ENCODE peak calls at places on chromosomes 1 and 21, in six cellular contexts. One of them, this sample, is unnamed.

GRCh38 chr1:9382923-9383491 is 90.3 kb downstream of the SPSB1 start:
- DNase-seq in GM23338: no peak
- DNase-seq in HCT116: no peak
- DNase-seq in transverse colon: no peak
- DNase-seq in prostate gland: no peak
- DNase-seq in SK-N-MC: no peak
- DNase-seq in this sample: no peak

GRCh38 chr1:205074084-205074483 is 10.2 kb downstream of the TMEM81 start:
- DNase-seq in SK-N-MC: no peak
- DNase-seq in HCT116: no peak
- DNase-seq in GM23338: no peak
- DNase-seq in prostate gland: no peak
- DNase-seq in transverse colon: no peak
- DNase-seq in this sample: no peak

GRCh38 chr1:40563266-40563665 is 31.8 kb downstream of the ZNF684 start:
- DNase-seq in GM23338: no peak
- DNase-seq in prostate gland: no peak
- DNase-seq in HCT116: no peak
- DNase-seq in SK-N-MC: no peak
- DNase-seq in transverse colon: no peak
- DNase-seq in this sample: no peak

GRCh38 chr1:205983925-205984725 is 19.1 kb downstream of the RAB7B start:
- DNase-seq in GM23338: peak; percentile 86
- DNase-seq in prostate gland: peak; percentile 91
- DNase-seq in HCT116: peak; percentile 44
- DNase-seq in transverse colon: peak; percentile 46
- DNase-seq in SK-N-MC: no peak
- DNase-seq in this sample: no peak

GRCh38 chr1:86245566-86246190 is 89.1 kb upstream of the COL24A1 start:
- DNase-seq in GM23338: no peak
- DNase-seq in transverse colon: no peak
- DNase-seq in prostate gland: no peak
- DNase-seq in SK-N-MC: no peak
- DNase-seq in HCT116: no peak
- DNase-seq in this sample: no peak

GRCh38 chr21:40118527-40118926 is 251.3 kb downstream of the PCP4 start:
- DNase-seq in HCT116: no peak
- DNase-seq in GM23338: peak; percentile 12
- DNase-seq in prostate gland: no peak
- DNase-seq in SK-N-MC: no peak
- DNase-seq in transverse colon: no peak
- DNase-seq in this sample: no peak

GRCh38 chr1:201294876-201295275 is 11.6 kb downstream of the PKP1 start:
- DNase-seq in HCT116: no peak
- DNase-seq in transverse colon: no peak
- DNase-seq in GM23338: no peak
- DNase-seq in prostate gland: no peak
- DNase-seq in SK-N-MC: no peak
- DNase-seq in this sample: no peak

GRCh38 chr1:43147625-43148319 is 24.3 kb downstream of the EBNA1BP2 start:
- DNase-seq in HCT116: peak; percentile 26
- DNase-seq in transverse colon: peak; percentile 49
- DNase-seq in prostate gland: peak; percentile 86
- DNase-seq in SK-N-MC: peak; percentile 42
- DNase-seq in GM23338: peak; percentile 99
- DNase-seq in this sample: no peak

GRCh38 chr1:160579216-160579701 is at the start of gene CD84:
- DNase-seq in HCT116: no peak
- DNase-seq in prostate gland: no peak
- DNase-seq in GM23338: no peak
- DNase-seq in SK-N-MC: no peak
- DNase-seq in transverse colon: no peak
- DNase-seq in this sample: no peak

GRCh38 chr1:180854456-180854855 is 58.2 kb upstream of the KIAA1614 start:
- DNase-seq in HCT116: no peak
- DNase-seq in GM23338: no peak
- DNase-seq in prostate gland: no peak
- DNase-seq in SK-N-MC: no peak
- DNase-seq in transverse colon: no peak
- DNase-seq in this sample: no peak

GRCh38 chr1:43933386-43934278 is at the start of gene ARTN:
- DNase-seq in SK-N-MC: no peak
- DNase-seq in GM23338: peak; percentile 92
- DNase-seq in transverse colon: peak; percentile 63
- DNase-seq in HCT116: no peak
- DNase-seq in prostate gland: peak; percentile 59
- DNase-seq in this sample: no peak

GRCh38 chr21:39867198-39867650 is at the start of gene PCP4:
- DNase-seq in prostate gland: peak; percentile 58
- DNase-seq in GM23338: peak; percentile 96
- DNase-seq in transverse colon: peak; percentile 45
- DNase-seq in HCT116: peak; percentile 27
- DNase-seq in SK-N-MC: peak; percentile 3
- DNase-seq in this sample: no peak

GRCh38 chr1:178282949-178283367 is 189.1 kb downstream of the RASAL2 start:
- DNase-seq in transverse colon: no peak
- DNase-seq in SK-N-MC: no peak
- DNase-seq in GM23338: peak; percentile 56
- DNase-seq in prostate gland: no peak
- DNase-seq in HCT116: peak; percentile 26
- DNase-seq in this sample: no peak

GRCh38 chr21:37139154-37139553 is 66.1 kb downstream of the TTC3 start:
- DNase-seq in transverse colon: no peak
- DNase-seq in HCT116: no peak
- DNase-seq in prostate gland: no peak
- DNase-seq in SK-N-MC: no peak
- DNase-seq in GM23338: no peak
- DNase-seq in this sample: no peak

GRCh38 chr1:211703812-211704566 is 28.6 kb upstream of the NEK2 start:
- DNase-seq in prostate gland: no peak
- DNase-seq in transverse colon: no peak
- DNase-seq in GM23338: no peak
- DNase-seq in HCT116: no peak
- DNase-seq in SK-N-MC: no peak
- DNase-seq in this sample: no peak

GRCh38 chr1:212782422-212783154 is 9.0 kb downstream of the NSL1 start:
- DNase-seq in transverse colon: no peak
- DNase-seq in prostate gland: no peak
- DNase-seq in SK-N-MC: no peak
- DNase-seq in GM23338: peak; percentile 45
- DNase-seq in HCT116: no peak
- DNase-seq in this sample: no peak

GRCh38 chr1:11918779-11919519 is 7.3 kb downstream of the KIAA2013 start:
- DNase-seq in SK-N-MC: no peak
- DNase-seq in transverse colon: no peak
- DNase-seq in prostate gland: peak; percentile 62
- DNase-seq in HCT116: no peak
- DNase-seq in GM23338: no peak
- DNase-seq in this sample: no peak

GRCh38 chr1:229339520-229339919 is 3.3 kb downstream of the CCSAP start:
- DNase-seq in SK-N-MC: no peak
- DNase-seq in prostate gland: no peak
- DNase-seq in GM23338: no peak
- DNase-seq in HCT116: no peak
- DNase-seq in transverse colon: no peak
- DNase-seq in this sample: no peak

GRCh38 chr1:50148142-50148923 is 39.6 kb downstream of the ELAVL4 start:
- DNase-seq in SK-N-MC: no peak
- DNase-seq in GM23338: no peak
- DNase-seq in transverse colon: no peak
- DNase-seq in prostate gland: no peak
- DNase-seq in HCT116: no peak
- DNase-seq in this sample: no peak

GRCh38 chr1:203340112-203340804 is 10.7 kb downstream of the FMOD start:
- DNase-seq in GM23338: peak; percentile 95
- DNase-seq in SK-N-MC: peak; percentile 68
- DNase-seq in prostate gland: peak; percentile 85
- DNase-seq in transverse colon: peak; percentile 79
- DNase-seq in HCT116: peak; percentile 76
- DNase-seq in this sample: peak; percentile 82

GRCh38 chr1:62962794-62963776 is 179.2 kb downstream of the ATG4C start:
- DNase-seq in transverse colon: peak; percentile 26
- DNase-seq in prostate gland: peak; percentile 6
- DNase-seq in SK-N-MC: no peak
- DNase-seq in HCT116: peak; percentile 24
- DNase-seq in GM23338: peak; percentile 95
- DNase-seq in this sample: no peak

GRCh38 chr1:172040466-172040865 is 199.2 kb downstream of the DNM3 start:
- DNase-seq in SK-N-MC: no peak
- DNase-seq in GM23338: no peak
- DNase-seq in HCT116: no peak
- DNase-seq in prostate gland: no peak
- DNase-seq in transverse colon: no peak
- DNase-seq in this sample: no peak

GRCh38 chr1:94865369-94865768 is 45.2 kb downstream of the SLC44A3 start:
- DNase-seq in HCT116: no peak
- DNase-seq in SK-N-MC: no peak
- DNase-seq in prostate gland: peak; percentile 24
- DNase-seq in GM23338: no peak
- DNase-seq in transverse colon: no peak
- DNase-seq in this sample: no peak

GRCh38 chr1:203528976-203529375 is 35.0 kb downstream of the OPTC start:
- DNase-seq in SK-N-MC: no peak
- DNase-seq in transverse colon: no peak
- DNase-seq in HCT116: no peak
- DNase-seq in prostate gland: no peak
- DNase-seq in GM23338: no peak
- DNase-seq in this sample: no peak

GRCh38 chr1:156697481-156697880 is 7.9 kb downstream of the CRABP2 start:
- DNase-seq in prostate gland: no peak
- DNase-seq in HCT116: no peak
- DNase-seq in GM23338: no peak
- DNase-seq in SK-N-MC: no peak
- DNase-seq in transverse colon: no peak
- DNase-seq in this sample: no peak

GRCh38 chr1:27366411-27367159 is at the start of gene MAP3K6:
- DNase-seq in SK-N-MC: no peak
- DNase-seq in prostate gland: peak; percentile 93
- DNase-seq in GM23338: peak; percentile 92
- DNase-seq in transverse colon: peak; percentile 90
- DNase-seq in HCT116: peak; percentile 43
- DNase-seq in this sample: peak; percentile 91

GRCh38 chr1:42748021-42748420 is 8.0 kb upstream of the CLDN19 start:
- DNase-seq in HCT116: no peak
- DNase-seq in transverse colon: no peak
- DNase-seq in GM23338: no peak
- DNase-seq in SK-N-MC: no peak
- DNase-seq in prostate gland: no peak
- DNase-seq in this sample: no peak

DNA sequence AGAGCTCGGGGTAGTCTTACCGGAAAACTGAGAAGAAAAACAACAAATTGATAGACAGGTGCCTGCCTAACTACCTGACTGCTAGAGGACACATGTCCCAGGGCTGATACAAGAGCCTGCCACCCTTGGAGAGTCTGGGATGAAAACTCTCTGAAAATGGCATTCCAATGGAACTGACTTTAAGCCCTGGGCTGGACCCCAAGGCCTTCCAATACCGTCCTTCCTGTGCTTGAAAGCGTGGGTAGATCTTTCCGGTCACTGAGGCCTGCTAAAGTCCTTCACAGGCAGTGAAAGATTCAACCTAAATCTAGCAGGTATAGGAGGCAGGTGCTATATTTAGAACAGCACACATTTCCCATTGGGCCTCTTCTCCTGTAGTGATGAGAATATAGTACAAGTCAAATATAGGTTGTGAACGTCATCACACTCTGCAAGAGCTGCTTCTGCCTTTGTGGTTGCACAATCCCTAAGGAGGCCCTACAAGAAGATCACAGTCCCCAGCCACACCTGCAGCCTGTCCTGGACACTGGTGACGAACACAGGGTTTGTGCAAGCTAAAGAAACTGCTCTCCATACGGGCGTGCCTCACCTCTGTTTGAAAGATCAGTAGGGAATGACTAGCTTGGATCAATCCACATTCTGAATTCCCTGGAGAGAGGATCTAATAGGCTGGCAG is 836 bp upstream of the CHML start:
- DNase-seq in SK-N-MC: no peak
- DNase-seq in HCT116: no peak
- DNase-seq in prostate gland: no peak
- DNase-seq in transverse colon: peak; percentile 63
- DNase-seq in GM23338: no peak
- DNase-seq in this sample: peak; percentile 75
- H3K4me3 ChIP-seq in SK-N-MC: peak overlapping the region; percentile 90
- H3K4me3 ChIP-seq in HCT116: no peak overlapping the region
- H3K4me3 ChIP-seq in prostate gland: peak overlapping the region; percentile 87
- H3K4me3 ChIP-seq in transverse colon: peak overlapping the region; percentile 90
- H3K4me3 ChIP-seq in GM23338: peak overlapping the region; percentile 49
- H3K4me3 ChIP-seq in this sample: peak overlapping the region; percentile 76

GRCh38 chr1:54886724-54887664 is at the start of gene DHCR24:
- DNase-seq in transverse colon: peak; percentile 85
- DNase-seq in prostate gland: peak; percentile 92
- DNase-seq in HCT116: peak; percentile 43
- DNase-seq in GM23338: peak; percentile 89
- DNase-seq in SK-N-MC: no peak
- DNase-seq in this sample: peak; percentile 92
- TF ChIP-seq POLR2AphosphoS5 in transverse colon: peak; percentile 77
- TF ChIP-seq POLR2AphosphoS5 in prostate gland: peak; percentile 57
- TF ChIP-seq POLR2AphosphoS5 in HCT116: peak; percentile 74
- TF ChIP-seq POLR2AphosphoS5 in GM23338: peak; percentile 98
- TF ChIP-seq POLR2AphosphoS5 in SK-N-MC: peak; percentile 92
- TF ChIP-seq POLR2AphosphoS5 in this sample: peak; percentile 87

GRCh38 chr1:241600496-241600901 is 39.7 kb downstream of the CHML start:
- DNase-seq in transverse colon: no peak
- DNase-seq in HCT116: no peak
- DNase-seq in SK-N-MC: no peak
- DNase-seq in prostate gland: no peak
- DNase-seq in GM23338: no peak
- DNase-seq in this sample: no peak
- H3K4me3 ChIP-seq in transverse colon: no peak overlapping the region
- H3K4me3 ChIP-seq in HCT116: no peak overlapping the region
- H3K4me3 ChIP-seq in SK-N-MC: no peak overlapping the region
- H3K4me3 ChIP-seq in prostate gland: no peak overlapping the region
- H3K4me3 ChIP-seq in GM23338: no peak overlapping the region
- H3K4me3 ChIP-seq in this sample: no peak overlapping the region

GRCh38 chr1:234619794-234620247 is 9.8 kb upstream of the IRF2BP2 start:
- DNase-seq in HCT116: no peak
- DNase-seq in SK-N-MC: no peak
- DNase-seq in transverse colon: no peak
- DNase-seq in GM23338: no peak
- DNase-seq in prostate gland: no peak
- DNase-seq in this sample: no peak

GRCh38 chr1:234620786-234621468 is 10.9 kb upstream of the IRF2BP2 start:
- DNase-seq in prostate gland: no peak
- DNase-seq in GM23338: no peak
- DNase-seq in SK-N-MC: no peak
- DNase-seq in transverse colon: no peak
- DNase-seq in HCT116: no peak
- DNase-seq in this sample: no peak

GRCh38 chr1:234619071-234619480 is 9.1 kb upstream of the IRF2BP2 start:
- DNase-seq in SK-N-MC: no peak
- DNase-seq in prostate gland: no peak
- DNase-seq in GM23338: no peak
- DNase-seq in HCT116: no peak
- DNase-seq in transverse colon: no peak
- DNase-seq in this sample: no peak

GRCh38 chr1:234620272-234620711 is 10.3 kb upstream of the IRF2BP2 start:
- DNase-seq in HCT116: no peak
- DNase-seq in prostate gland: no peak
- DNase-seq in transverse colon: no peak
- DNase-seq in SK-N-MC: no peak
- DNase-seq in GM23338: no peak
- DNase-seq in this sample: no peak

GRCh38 chr1:234621657-234622335 is 11.8 kb upstream of the IRF2BP2 start:
- DNase-seq in GM23338: no peak
- DNase-seq in SK-N-MC: no peak
- DNase-seq in prostate gland: no peak
- DNase-seq in HCT116: no peak
- DNase-seq in transverse colon: no peak
- DNase-seq in this sample: no peak
- TF ChIP-seq POLR2AphosphoS5 in GM23338: no peak
- TF ChIP-seq POLR2AphosphoS5 in SK-N-MC: no peak
- TF ChIP-seq POLR2AphosphoS5 in prostate gland: no peak
- TF ChIP-seq POLR2AphosphoS5 in HCT116: no peak
- TF ChIP-seq POLR2AphosphoS5 in transverse colon: no peak
- TF ChIP-seq POLR2AphosphoS5 in this sample: no peak

This sample was measured in spleen.